ENCODE peak calls at places on chromosomes 4 and X, in nine cellular contexts. R is heart right ventricle, B is stomach, G is endodermal cell, K is upper lobe of right lung, X is neural progenitor cell, D is psoas muscle, V is esophagus squamous epithelium, C is transverse colon. E is an unnamed sample.

GRCh38 chrX:8864151-8864550 is 63.0 kb upstream of the FAM9A start:
- DNase-seq in R (no peak), B (no peak), G (no peak), K (no peak), X (peak), D (no peak), V (no peak), C (no peak), E (no peak)

GRCh38 chr4:140645196-140645595 is 76.4 kb upstream of the UCP1 start:
- DNase-seq in R (no peak), B (no peak), G (no peak), K (no peak), X (no peak), D (no peak), V (no peak), C (no peak), E (no peak)

GRCh38 chr4:150305995-150306394 is 227.8 kb downstream of the DCLK2 start:
- DNase-seq in R (no peak), B (no peak), G (no peak), K (no peak), X (no peak), D (no peak), V (no peak), C (no peak), E (no peak)

GRCh38 chrX:155615938-155616337 is 3.2 kb upstream of the TMLHE start:
- DNase-seq in R (no peak), B (no peak), G (no peak), K (no peak), X (no peak), D (no peak), V (no peak), C (no peak), E (no peak)

GRCh38 chr4:152684007-152684406 is 4.2 kb upstream of the TMEM154 start:
- DNase-seq in R (peak), B (no peak), G (no peak), K (no peak), X (no peak), D (no peak), V (no peak), C (no peak), E (no peak)

GRCh38 chr4:175511861-175512260 is 300.2 kb downstream of the GPM6A start:
- DNase-seq in R (no peak), B (no peak), G (no peak), K (no peak), X (no peak), D (no peak), V (no peak), C (no peak), E (no peak)

GRCh38 chrX:8305336-8305735 is 134.3 kb upstream of the VCX2 start:
- DNase-seq in R (no peak), B (no peak), G (no peak), K (no peak), X (no peak), D (no peak), V (no peak), C (no peak), E (no peak)

GRCh38 chrX:139932077-139932900 is 564 bp downstream of the ATP11C start:
- DNase-seq in R (peak), B (peak), G (no peak), K (peak), X (peak), D (peak), V (no peak), C (peak), E (peak)

GRCh38 chr4:81650871-81651270 is 179.2 kb upstream of the RASGEF1B start:
- DNase-seq in R (no peak), B (no peak), G (peak), K (no peak), X (no peak), D (no peak), V (no peak), C (no peak), E (no peak)

GRCh38 chr4:174532479-174532878 is 10.2 kb upstream of the HPGD start:
- DNase-seq in R (no peak), B (no peak), G (no peak), K (no peak), X (no peak), D (no peak), V (no peak), C (no peak), E (no peak)

GRCh38 chr4:80912350-80912749 is 118.2 kb upstream of the BMP3 start:
- DNase-seq in R (peak), B (no peak), G (no peak), K (no peak), X (no peak), D (no peak), V (no peak), C (no peak), E (no peak)

GRCh38 chr4:80201326-80202151 is 4.2 kb downstream of the PRDM8 start:
- DNase-seq in R (no peak), B (no peak), G (peak), K (no peak), X (peak), D (peak), V (peak), C (peak), E (peak)

GRCh38 chr4:48129307-48130014 is 4.6 kb downstream of the TXK start:
- DNase-seq in R (peak), B (no peak), G (peak), K (no peak), X (no peak), D (no peak), V (no peak), C (peak), E (no peak)

GRCh38 chr4:147910315-147910714 is 178.4 kb downstream of the ARHGAP10 start:
- DNase-seq in R (no peak), B (no peak), G (no peak), K (no peak), X (no peak), D (no peak), V (no peak), C (no peak), E (no peak)

GRCh38 chr4:173998471-173999144 is 284.9 kb downstream of the FBXO8 start:
- DNase-seq in R (no peak), B (no peak), G (no peak), K (no peak), X (no peak), D (no peak), V (no peak), C (no peak), E (no peak)

GRCh38 chr4:9703391-9703790 is 78.0 kb upstream of the DRD5 start:
- DNase-seq in R (peak), B (peak), G (peak), K (peak), X (peak), D (peak), V (no peak), C (peak), E (peak)

GRCh38 chrX:133685806-133686205 is 270.5 kb upstream of the GPC4 start:
- DNase-seq in R (peak), B (no peak), G (no peak), K (no peak), X (no peak), D (no peak), V (no peak), C (no peak), E (no peak)

GRCh38 chr4:95867919-95868318 is 28.0 kb downstream of the PDHA2 start:
- DNase-seq in R (no peak), B (no peak), G (no peak), K (no peak), X (peak), D (no peak), V (no peak), C (no peak), E (no peak)

GRCh38 chr4:186701273-186701672 is 22.4 kb downstream of the FAT1 start:
- DNase-seq in R (peak), B (no peak), G (peak), K (no peak), X (peak), D (peak), V (no peak), C (no peak), E (no peak)

GRCh38 chr4:27049101-27049829 is 188.6 kb downstream of the STIM2 start:
- DNase-seq in R (no peak), B (no peak), G (peak), K (no peak), X (no peak), D (no peak), V (no peak), C (no peak), E (no peak)

GRCh38 chrX:131067846-131068745 is 9.9 kb downstream of the ARHGAP36 start:
- DNase-seq in R (no peak), B (no peak), G (peak), K (no peak), X (peak), D (no peak), V (no peak), C (no peak), E (no peak)

GRCh38 chrX:131072871-131073571 is 14.9 kb downstream of the ARHGAP36 start:
- DNase-seq in R (no peak), B (no peak), G (peak), K (no peak), X (peak), D (no peak), V (no peak), C (no peak), E (no peak)

GRCh38 chrX:131066237-131066636 is 8.1 kb downstream of the ARHGAP36 start:
- DNase-seq in R (no peak), B (no peak), G (peak), K (no peak), X (no peak), D (no peak), V (no peak), C (no peak), E (no peak)

GRCh38 chrX:131067216-131067615 is 9.1 kb downstream of the ARHGAP36 start:
- DNase-seq in R (no peak), B (no peak), G (peak), K (no peak), X (no peak), D (no peak), V (no peak), C (no peak), E (no peak)

DNA sequence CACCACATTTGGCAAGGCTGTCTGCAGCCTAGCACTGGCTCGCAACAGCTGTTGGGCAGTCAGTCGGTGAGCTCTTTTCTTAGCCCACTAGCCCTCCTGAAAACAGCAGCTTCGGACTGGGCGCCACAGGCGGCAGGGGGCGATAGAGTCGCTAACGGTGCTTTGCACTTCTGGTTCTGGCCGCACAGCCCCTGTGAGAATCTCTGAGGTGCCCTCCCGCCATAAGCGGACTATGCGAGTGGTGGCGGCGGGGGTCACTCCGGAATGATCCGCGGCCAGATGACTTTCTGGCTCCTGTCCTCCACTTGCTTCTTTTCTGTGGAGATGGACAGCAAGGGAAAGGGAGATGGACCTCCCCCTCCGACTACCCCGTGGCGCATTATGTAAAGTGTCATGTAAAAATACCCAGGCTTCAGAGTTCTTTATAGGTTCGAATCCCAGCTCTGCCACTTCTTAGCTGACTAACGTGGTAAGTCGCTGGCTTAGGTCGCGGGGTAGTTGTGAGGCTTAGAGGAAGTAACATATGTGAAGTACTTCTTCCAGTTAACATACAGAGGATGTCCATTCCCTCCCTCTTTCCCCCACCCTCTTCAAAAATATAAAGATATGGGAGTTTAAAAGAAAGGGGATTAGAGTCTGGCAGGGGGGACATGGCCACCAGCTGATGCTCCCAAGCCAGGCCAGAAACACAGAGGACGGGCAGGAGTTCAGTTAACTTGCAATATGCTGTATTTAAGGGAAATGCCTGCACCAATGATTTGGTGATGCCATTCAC is 11.0 kb downstream of the ARHGAP36 start:
- DNase-seq in R (no peak), B (no peak), G (peak), K (no peak), X (peak), D (no peak), V (no peak), C (no peak), E (no peak)
- TF ChIP-seq CTCF in R (peak), B (no peak), G (peak), K (peak), X (peak), D (peak), V (no peak), C (no peak), E (no peak)

GRCh38 chr4:184807797-184808718 is 17.7 kb downstream of the ACSL1 start:
- DNase-seq in R (no peak), B (peak), G (peak), K (no peak), X (peak), D (peak), V (no peak), C (no peak), E (no peak)
- TF ChIP-seq CTCF in R (no peak), B (no peak), G (peak), K (no peak), X (peak), D (no peak), V (no peak), C (no peak), E (no peak)

DNA sequence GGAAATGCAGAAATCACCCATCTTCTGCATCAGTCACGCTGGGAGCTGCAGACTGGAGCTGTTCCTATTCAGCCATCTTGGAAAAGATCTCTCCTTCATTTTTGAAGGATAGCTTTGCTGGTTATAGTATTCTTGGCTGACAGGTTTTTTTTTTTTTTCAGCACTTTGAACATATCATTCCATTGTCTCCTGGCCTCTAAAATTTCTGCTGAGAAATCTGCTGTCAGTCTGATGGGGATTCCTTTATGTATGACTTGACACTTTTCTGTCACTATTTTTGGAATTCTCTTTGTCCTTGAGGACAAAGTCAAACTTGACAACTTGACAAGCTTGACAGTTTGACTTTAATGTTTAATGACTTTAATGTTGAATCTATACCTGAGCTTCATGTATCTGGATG is 16.8 kb downstream of the HPGDS start:
- DNase-seq in R (no peak), B (no peak), G (no peak), K (no peak), X (no peak), D (no peak), V (no peak), C (no peak), E (no peak)
- TF ChIP-seq CTCF in R (no peak), B (no peak), G (no peak), K (no peak), X (no peak), D (no peak), V (no peak), C (no peak), E (no peak)

GRCh38 chrX:153968754-153969124 is 2.9 kb downstream of the HCFC1 start:
- DNase-seq in R (no peak), B (no peak), G (no peak), K (no peak), X (peak), D (peak), V (no peak), C (peak), E (no peak)
- TF ChIP-seq CTCF in R (no peak), B (no peak), G (peak), K (no peak), X (no peak), D (no peak), V (no peak), C (no peak), E (no peak)

DNA sequence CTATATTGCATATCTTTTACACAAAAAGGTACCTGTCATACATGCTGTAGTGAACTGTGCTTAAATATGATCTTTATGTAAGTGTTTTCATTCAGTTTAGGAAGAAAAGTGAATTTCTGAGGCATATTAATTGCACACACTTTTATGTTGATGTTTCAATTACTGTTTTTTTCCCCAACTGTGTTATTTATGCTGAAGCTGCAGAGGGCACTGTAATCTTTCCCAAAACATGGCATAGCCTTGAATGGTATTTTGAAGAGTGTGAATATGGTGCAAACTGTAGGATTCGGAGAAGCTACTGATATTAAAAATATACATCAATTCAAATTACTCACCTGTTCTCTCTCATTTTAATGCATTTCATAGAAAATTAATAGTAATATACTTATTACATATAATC is 6.0 kb upstream of the CENPE start:
- DNase-seq in R (no peak), B (no peak), G (no peak), K (no peak), X (peak), D (no peak), V (no peak), C (no peak), E (peak)
- TF ChIP-seq CTCF in R (peak), B (no peak), G (peak), K (no peak), X (peak), D (no peak), V (no peak), C (no peak), E (no peak)

GRCh38 chr4:156638925-156639605 is 332.5 kb downstream of the PDGFC start:
- DNase-seq in R (no peak), B (no peak), G (no peak), K (no peak), X (no peak), D (no peak), V (no peak), C (no peak), E (no peak)
- TF ChIP-seq CTCF in R (no peak), B (no peak), G (no peak), K (no peak), X (no peak), D (no peak), V (no peak), C (no peak), E (no peak)

DNA sequence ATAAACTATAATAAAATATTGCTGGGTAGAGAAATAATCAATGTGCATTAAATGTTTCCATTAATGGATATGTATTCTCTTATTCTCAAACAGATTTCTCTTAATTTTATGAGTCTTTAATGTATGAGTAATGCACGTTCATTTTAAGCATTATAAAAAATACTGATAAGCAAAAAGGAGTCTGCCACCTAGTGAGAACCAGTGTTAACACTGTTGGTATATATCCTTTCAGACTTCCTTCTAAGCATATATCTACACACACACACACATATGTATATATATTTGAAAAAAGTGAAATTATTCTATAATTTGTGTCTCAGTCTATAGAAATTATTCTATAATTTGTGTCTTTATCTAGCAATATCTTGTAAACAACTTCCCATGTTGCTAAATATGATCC is 49.9 kb upstream of the MTMR1 start:
- DNase-seq in R (no peak), B (no peak), G (no peak), K (no peak), X (no peak), D (no peak), V (no peak), C (no peak), E (no peak)
- TF ChIP-seq CTCF in R (no peak), B (no peak), G (no peak), K (no peak), X (no peak), D (no peak), V (no peak), C (no peak), E (no peak)

GRCh38 chrX:109472939-109473713 is 8.8 kb downstream of the GUCY2F start:
- DNase-seq in R (no peak), B (no peak), G (peak), K (no peak), X (peak), D (no peak), V (no peak), C (no peak), E (no peak)
- TF ChIP-seq CTCF in R (no peak), B (no peak), G (peak), K (no peak), X (peak), D (no peak), V (peak), C (no peak), E (no peak)

E was measured in Calu3.